ENCODE peak calls at places on chromosomes 12 and 14, in five cellular contexts. W, V, P, E and L are unnamed samples.

GRCh38 chr12:120711411-120711810 is 1.2 kb downstream of the UNC119B start:
- DNase-seq in W (no peak), V (no peak), P (no peak), E (no peak), L (no peak)

GRCh38 chr12:23282701-23283100 is 657.7 kb downstream of the ETNK1 start:
- DNase-seq in W (no peak), V (no peak), P (no peak), E (no peak), L (no peak)

GRCh38 chr12:13079440-13079906 is 24.0 kb downstream of the GSG1 start:
- DNase-seq in W (no peak), V (no peak), P (no peak), E (peak), L (no peak)

GRCh38 chr14:56299306-56299984 is 181.2 kb downstream of the PELI2 start:
- DNase-seq in W (peak), V (no peak), P (no peak), E (peak), L (no peak)

GRCh38 chr14:102991376-102991775 is 66.0 kb downstream of the CDC42BPB start:
- DNase-seq in W (peak), V (no peak), P (no peak), E (no peak), L (no peak)

GRCh38 chr12:65631621-65632111 is 192.6 kb upstream of the HMGA2 start:
- DNase-seq in W (peak), V (peak), P (no peak), E (no peak), L (no peak)

GRCh38 chr14:24081739-24082204 is 10.4 kb downstream of the CPNE6 start:
- DNase-seq in W (no peak), V (no peak), P (no peak), E (no peak), L (no peak)

GRCh38 chr12:65740873-65741600 is 83.2 kb upstream of the HMGA2 start:
- DNase-seq in W (peak), V (peak), P (peak), E (peak), L (peak)

GRCh38 chr14:94458558-94459200 is 6.1 kb upstream of the SERPINA11 start:
- DNase-seq in W (no peak), V (no peak), P (no peak), E (no peak), L (no peak)

GRCh38 chr12:86550222-86551145 is 294.3 kb upstream of the MGAT4C start:
- DNase-seq in W (no peak), V (no peak), P (no peak), E (no peak), L (no peak)

GRCh38 chr12:10113085-10113484 is 14.3 kb upstream of the CLEC1A start:
- DNase-seq in W (peak), V (no peak), P (no peak), E (no peak), L (no peak)

GRCh38 chr12:111607239-111607638 is 8.1 kb upstream of the ATXN2 start:
- DNase-seq in W (no peak), V (no peak), P (no peak), E (peak), L (no peak)
- TF ChIP-seq CTCF in W (no peak), V (no peak), P (no peak), E (peak), L (no peak)

GRCh38 chr12:91854725-91855124 is 290.9 kb downstream of the BTG1 start:
- DNase-seq in W (peak), V (no peak), P (no peak), E (no peak), L (no peak)
- TF ChIP-seq CTCF in W (no peak), V (no peak), P (no peak), E (no peak), L (no peak)

GRCh38 chr12:21451529-21451928 is 14.1 kb downstream of the PYROXD1 start:
- DNase-seq in W (peak), V (no peak), P (no peak), E (peak), L (no peak)
- TF ChIP-seq CTCF in W (peak), V (no peak), P (no peak), E (peak), L (no peak)

GRCh38 chr14:59428581-59429012 is 36.6 kb downstream of the GPR135 start:
- DNase-seq in W (peak), V (no peak), P (no peak), E (no peak), L (no peak)
- TF ChIP-seq CTCF in W (peak), V (peak), P (no peak), E (peak), L (no peak)

GRCh38 chr12:118299791-118300460 is 72.8 kb downstream of the TAOK3 start:
- DNase-seq in W (no peak), V (no peak), P (no peak), E (no peak), L (no peak)
- TF ChIP-seq CTCF in W (no peak), V (no peak), P (peak), E (no peak), L (no peak)

GRCh38 chr14:81516941-81517797 is 16.5 kb downstream of the SEL1L start:
- DNase-seq in W (peak), V (peak), P (no peak), E (peak), L (no peak)
- TF ChIP-seq CTCF in W (no peak), V (no peak), P (no peak), E (no peak), L (no peak)

GRCh38 chr14:72975776-72976175 is 49.5 kb downstream of the DCAF4 start:
- DNase-seq in W (no peak), V (no peak), P (no peak), E (peak), L (no peak)
- TF ChIP-seq CTCF in W (no peak), V (no peak), P (no peak), E (peak), L (peak)

GRCh38 chr12:123744836-123745235 is 17.3 kb upstream of the DNAH10 start:
- DNase-seq in W (no peak), V (no peak), P (no peak), E (peak), L (no peak)
- TF ChIP-seq CTCF in W (no peak), V (no peak), P (no peak), E (peak), L (peak)

DNA sequence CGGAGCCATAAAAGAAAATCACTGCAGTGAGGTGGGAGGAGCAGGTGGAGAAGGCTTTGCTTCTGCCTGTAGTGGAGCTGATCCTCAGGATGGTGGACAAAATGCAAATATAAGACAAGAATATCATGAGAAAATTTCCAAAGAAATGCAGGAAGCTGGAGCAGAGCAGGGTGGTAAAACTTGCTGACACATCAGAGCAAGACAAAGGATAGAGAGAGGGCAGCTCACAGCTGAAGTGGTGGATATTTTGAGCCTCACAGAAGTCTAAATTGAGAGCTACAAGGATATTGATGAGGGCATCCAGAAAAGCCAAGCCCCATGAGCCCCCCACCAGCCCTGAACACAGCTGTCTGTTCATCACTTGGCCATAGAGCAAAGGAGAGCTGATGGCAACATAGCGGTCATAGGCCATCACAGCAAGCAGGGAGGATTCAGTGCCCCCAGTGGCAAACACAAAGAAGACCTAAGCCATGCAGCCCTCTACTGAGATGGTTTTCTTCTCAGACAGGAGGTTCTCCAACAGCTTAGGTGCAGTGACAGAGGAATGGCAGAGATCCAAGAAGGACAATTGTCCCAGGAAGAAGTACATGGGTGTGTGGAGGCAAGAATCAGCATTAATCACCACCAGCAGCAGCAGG is 30.0 kb upstream of the ANP32D start:
- DNase-seq in W (no peak), V (no peak), P (no peak), E (peak), L (no peak)
- TF ChIP-seq CTCF in W (no peak), V (no peak), P (no peak), E (peak), L (no peak)